ENCODE peak calls at places on chromosomes 11 and 22, in six cellular contexts. X, J, T, V, F and R are unnamed samples.

GRCh38 chr11:46672381-46672839 is 28.0 kb downstream of the ARHGAP1 start:
- DNase-seq in T (no peak), X (no peak), J (no peak), V (no peak), F (no peak), R (no peak)

GRCh38 chr11:66100272-66101037 is 30.4 kb downstream of the PACS1 start:
- DNase-seq in F (peak; percentile 41), V (peak; percentile 82), T (no peak), X (peak; percentile 50), J (no peak), R (peak; percentile 62)

GRCh38 chr11:128394436-128395089 is 192.8 kb downstream of the ETS1 start:
- DNase-seq in J (no peak), F (no peak), X (peak; percentile 31), V (no peak), T (no peak), R (no peak)

GRCh38 chr11:80365315-80365714 is 924.5 kb upstream of the TENM4 start:
- DNase-seq in T (no peak), J (no peak), X (no peak), V (no peak), F (no peak), R (peak; percentile 8)

GRCh38 chr22:19105867-19106802 is 16.1 kb downstream of the DGCR2 start:
- DNase-seq in F (no peak), X (no peak), T (peak; percentile 26), J (no peak), V (peak; percentile 62), R (no peak)

GRCh38 chr22:19916006-19916405 is 25.6 kb upstream of the COMT start:
- DNase-seq in F (no peak), V (no peak), T (no peak), X (no peak), J (no peak), R (no peak)

GRCh38 chr22:49676783-49677494 is 150.7 kb downstream of the BRD1 start:
- DNase-seq in J (no peak), T (no peak), F (no peak), V (no peak), X (no peak), R (no peak)

GRCh38 chr11:34512810-34513673 is 552 bp downstream of the ELF5 start:
- DNase-seq in V (peak; percentile 72), X (peak; percentile 33), T (peak; percentile 79), J (peak; percentile 67), F (peak; percentile 44), R (peak; percentile 77)

GRCh38 chr11:119374632-119375394 is 6.7 kb downstream of the USP2 start:
- DNase-seq in X (no peak), T (no peak), J (no peak), F (no peak), V (no peak), R (no peak)

GRCh38 chr11:2736577-2737225 is 36.9 kb upstream of the KCNQ1OT1 start:
- DNase-seq in V (no peak), J (no peak), X (no peak), T (no peak), F (no peak), R (no peak)

GRCh38 chr11:57815476-57815875 is 53.9 kb downstream of the CTNND1 start:
- DNase-seq in T (no peak), J (no peak), X (no peak), F (no peak), V (no peak), R (no peak)

GRCh38 chr11:134038897-134039470 is 29.9 kb upstream of the JAM3 start:
- DNase-seq in J (no peak), V (no peak), X (peak; percentile 19), F (no peak), T (no peak), R (no peak)

GRCh38 chr11:73335204-73335923 is 27.3 kb downstream of the ARHGEF17 start:
- DNase-seq in X (peak; percentile 74), J (peak; percentile 95), V (peak; percentile 81), F (peak; percentile 78), T (peak; percentile 98), R (peak; percentile 84)

GRCh38 chr22:19805821-19806212 is 45.2 kb downstream of the TBX1 start:
- DNase-seq in F (no peak), V (no peak), J (no peak), X (no peak), T (no peak), R (no peak)

GRCh38 chr22:20783844-20784723 is 10.2 kb downstream of the SERPIND1 start:
- DNase-seq in J (peak; percentile 33), V (peak; percentile 72), X (peak; percentile 64), F (no peak), T (peak; percentile 51), R (peak; percentile 79)

GRCh38 chr11:12496181-12497025 is 119.0 kb downstream of the PARVA start:
- DNase-seq in X (peak; percentile 32), V (no peak), T (no peak), F (no peak), J (no peak), R (no peak)

GRCh38 chr11:118304809-118305248 is 299 bp downstream of the CD3E start:
- DNase-seq in X (no peak), V (no peak), F (no peak), T (no peak), J (no peak), R (no peak)

GRCh38 chr11:69745201-69745600 is 29.9 kb downstream of the FGF4 start:
- DNase-seq in F (no peak), V (no peak), J (no peak), X (no peak), T (no peak), R (no peak)

GRCh38 chr11:2538951-2539735 is 94.3 kb downstream of the KCNQ1 start:
- DNase-seq in T (no peak), F (no peak), X (no peak), V (no peak), J (no peak), R (no peak)

GRCh38 chr11:99268895-99269294 is 248.1 kb downstream of the CNTN5 start:
- DNase-seq in F (no peak), X (no peak), J (no peak), T (no peak), V (no peak), R (no peak)

GRCh38 chr22:29393019-29393608 is 4.7 kb upstream of the AP1B1 start:
- DNase-seq in V (no peak), F (no peak), T (no peak), X (no peak), J (no peak), R (no peak)

GRCh38 chr11:112932593-112932992 is 28.6 kb upstream of the NCAM1 start:
- DNase-seq in X (no peak), T (no peak), V (no peak), F (no peak), J (no peak), R (no peak)

GRCh38 chr11:15768321-15768720 is 588.0 kb downstream of the SOX6 start:
- DNase-seq in T (no peak), X (no peak), J (no peak), F (no peak), V (no peak), R (no peak)

GRCh38 chr11:124276081-124276480 is 19.9 kb downstream of the OR8G5 start:
- DNase-seq in F (no peak), V (peak; percentile 27), T (no peak), J (no peak), X (peak; percentile 95), R (no peak)

GRCh38 chr11:102806296-102806695 is 8.3 kb upstream of the MMP1 start:
- DNase-seq in X (peak; percentile 86), F (no peak), V (no peak), T (no peak), J (no peak), R (no peak)

GRCh38 chr11:98040061-98040808 is 980.5 kb upstream of the CNTN5 start:
- DNase-seq in F (no peak), V (no peak), X (no peak), J (no peak), T (no peak), R (no peak)

GRCh38 chr22:17101475-17102296 is 16.9 kb downstream of the IL17RA start:
- DNase-seq in T (no peak), V (no peak), F (no peak), X (no peak), J (no peak), R (no peak)

GRCh38 chr11:58957922-58958321 is 18.6 kb downstream of the GLYATL1 start:
- DNase-seq in F (no peak), X (no peak), T (no peak), J (no peak), V (no peak), R (peak; percentile 31)

GRCh38 chr11:58958500-58958899 is 19.2 kb downstream of the GLYATL1 start:
- DNase-seq in V (peak; percentile 66), X (no peak), T (peak; percentile 30), F (peak; percentile 42), J (peak; percentile 35), R (peak; percentile 50)

GRCh38 chr11:58965246-58965985 is 26.1 kb downstream of the GLYATL1 start:
- DNase-seq in T (no peak), J (no peak), V (no peak), F (no peak), X (peak; percentile 45), R (no peak)

GRCh38 chr11:58968251-58968711 is 29.0 kb downstream of the GLYATL1 start:
- DNase-seq in T (peak; percentile 12), F (no peak), V (no peak), J (no peak), X (no peak), R (no peak)

GRCh38 chr11:58963551-58964075 is 24.3 kb downstream of the GLYATL1 start:
- DNase-seq in V (no peak), F (no peak), T (no peak), J (peak; percentile 25), X (peak; percentile 84), R (no peak)
- TF ChIP-seq CTCF in V (no peak), F (no peak), T (no peak), J (no peak), X (peak; percentile 29), R (no peak)

DNA sequence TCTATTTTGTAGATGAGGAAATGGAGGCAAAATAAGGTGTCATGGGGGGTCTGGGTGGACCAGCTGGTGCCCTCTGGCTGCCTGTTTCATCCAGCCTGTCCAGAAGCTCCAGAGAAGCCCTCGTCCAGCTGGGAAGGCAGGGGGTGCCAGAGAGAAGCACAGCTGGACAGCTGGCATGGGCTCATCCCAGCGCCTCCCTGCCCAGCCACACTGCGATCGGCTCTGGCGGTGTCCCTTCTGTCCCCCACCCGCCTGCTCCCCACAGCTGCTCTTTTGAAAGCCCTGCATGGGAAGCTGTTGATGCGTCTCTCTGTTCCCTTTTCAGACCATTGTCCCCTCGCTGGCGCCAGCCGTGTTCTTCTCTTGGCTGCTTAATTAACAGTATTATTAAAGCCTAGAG is 86.5 kb downstream of the MN1 start:
- DNase-seq in F (no peak), T (no peak), X (no peak), J (no peak), V (no peak), R (no peak)
- TF ChIP-seq CTCF in F (no peak), T (no peak), X (no peak), J (no peak), V (no peak), R (no peak)

DNA sequence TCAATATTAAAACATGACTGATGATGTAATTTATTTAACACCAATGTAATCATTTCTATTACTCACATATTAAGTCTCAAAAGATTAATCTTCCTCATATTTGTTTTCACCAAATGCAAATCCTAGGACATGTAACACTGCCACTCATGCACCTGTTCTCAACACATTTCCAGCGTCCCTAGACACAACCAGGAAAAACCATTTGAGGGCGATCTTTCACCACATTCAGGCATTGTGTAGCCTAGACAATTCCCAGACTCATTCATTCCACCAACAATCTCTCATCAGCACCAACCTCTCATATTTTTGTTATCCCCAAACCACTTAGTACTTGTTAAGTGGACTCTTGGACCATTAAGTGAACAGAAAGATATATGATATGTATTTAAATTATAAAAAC is 66.1 kb downstream of the SLC36A4 start:
- DNase-seq in F (no peak), X (no peak), V (no peak), T (peak; percentile 30), J (no peak), R (no peak)
- TF ChIP-seq CTCF in F (no peak), X (no peak), V (no peak), T (no peak), J (peak; percentile 13), R (peak; percentile 12)

GRCh38 chr11:9250139-9250582 is 15.0 kb downstream of the DENND5A start:
- DNase-seq in F (no peak), J (no peak), V (peak; percentile 64), X (peak; percentile 71), T (no peak), R (peak; percentile 65)
- TF ChIP-seq CTCF in F (no peak), J (no peak), V (no peak), X (no peak), T (no peak), R (no peak)